ENCODE peak calls at places on chromosomes 7 and 10, in nine cellular contexts. One of them, this sample, is unnamed.

GRCh38 chr7:138975343-138976104 is 5.7 kb downstream of the KIAA1549 start:
- DNase-seq in CD8-positive, alpha-beta T cell: no peak
- DNase-seq in stomach: no peak
- DNase-seq in AG10803: no peak
- DNase-seq in epithelial cell of esophagus: no peak
- DNase-seq in sigmoid colon: no peak
- DNase-seq in NB4: peak
- DNase-seq in HL-60: no peak
- DNase-seq in cardiac muscle cell: peak
- DNase-seq in this sample: no peak

GRCh38 chr7:473870-474604 is 45.6 kb downstream of the PDGFA start:
- DNase-seq in cardiac muscle cell: no peak
- DNase-seq in stomach: no peak
- DNase-seq in CD8-positive, alpha-beta T cell: no peak
- DNase-seq in sigmoid colon: peak
- DNase-seq in epithelial cell of esophagus: no peak
- DNase-seq in AG10803: no peak
- DNase-seq in HL-60: no peak
- DNase-seq in NB4: no peak
- DNase-seq in this sample: no peak

GRCh38 chr10:31304261-31304970 is 14.6 kb upstream of the ZEB1 start:
- DNase-seq in HL-60: no peak
- DNase-seq in cardiac muscle cell: no peak
- DNase-seq in AG10803: peak
- DNase-seq in sigmoid colon: no peak
- DNase-seq in stomach: no peak
- DNase-seq in epithelial cell of esophagus: peak
- DNase-seq in CD8-positive, alpha-beta T cell: no peak
- DNase-seq in NB4: no peak
- DNase-seq in this sample: no peak

GRCh38 chr7:123271231-123271630 is 71.5 kb upstream of the SLC13A1 start:
- DNase-seq in epithelial cell of esophagus: peak
- DNase-seq in stomach: no peak
- DNase-seq in HL-60: no peak
- DNase-seq in AG10803: no peak
- DNase-seq in cardiac muscle cell: no peak
- DNase-seq in NB4: no peak
- DNase-seq in CD8-positive, alpha-beta T cell: no peak
- DNase-seq in sigmoid colon: no peak
- DNase-seq in this sample: no peak

GRCh38 chr7:151699147-151699546 is 177.8 kb downstream of the PRKAG2 start:
- DNase-seq in CD8-positive, alpha-beta T cell: no peak
- DNase-seq in stomach: no peak
- DNase-seq in cardiac muscle cell: no peak
- DNase-seq in AG10803: peak
- DNase-seq in NB4: peak
- DNase-seq in sigmoid colon: no peak
- DNase-seq in HL-60: no peak
- DNase-seq in epithelial cell of esophagus: no peak
- DNase-seq in this sample: no peak

GRCh38 chr7:129923709-129924108 is 29.1 kb downstream of the UBE2H start:
- DNase-seq in epithelial cell of esophagus: peak
- DNase-seq in CD8-positive, alpha-beta T cell: no peak
- DNase-seq in NB4: no peak
- DNase-seq in HL-60: no peak
- DNase-seq in AG10803: peak
- DNase-seq in stomach: no peak
- DNase-seq in sigmoid colon: no peak
- DNase-seq in cardiac muscle cell: no peak
- DNase-seq in this sample: no peak

GRCh38 chr7:104859754-104860426 is 154.1 kb upstream of the KMT2E start:
- DNase-seq in AG10803: no peak
- DNase-seq in HL-60: no peak
- DNase-seq in sigmoid colon: no peak
- DNase-seq in epithelial cell of esophagus: no peak
- DNase-seq in NB4: peak
- DNase-seq in stomach: no peak
- DNase-seq in cardiac muscle cell: no peak
- DNase-seq in CD8-positive, alpha-beta T cell: no peak
- DNase-seq in this sample: no peak

GRCh38 chr10:96619120-96619519 is 32.3 kb upstream of the TM9SF3 start:
- DNase-seq in epithelial cell of esophagus: no peak
- DNase-seq in sigmoid colon: no peak
- DNase-seq in cardiac muscle cell: peak
- DNase-seq in HL-60: no peak
- DNase-seq in CD8-positive, alpha-beta T cell: no peak
- DNase-seq in stomach: no peak
- DNase-seq in AG10803: no peak
- DNase-seq in NB4: no peak
- DNase-seq in this sample: no peak

GRCh38 chr7:99834382-99834781 is 6.6 kb downstream of the CYP3A43 start:
- DNase-seq in NB4: no peak
- DNase-seq in epithelial cell of esophagus: no peak
- DNase-seq in sigmoid colon: no peak
- DNase-seq in HL-60: no peak
- DNase-seq in CD8-positive, alpha-beta T cell: no peak
- DNase-seq in AG10803: no peak
- DNase-seq in cardiac muscle cell: no peak
- DNase-seq in stomach: no peak
- DNase-seq in this sample: no peak

GRCh38 chr7:99835189-99835588 is 7.4 kb downstream of the CYP3A43 start:
- DNase-seq in epithelial cell of esophagus: no peak
- DNase-seq in sigmoid colon: no peak
- DNase-seq in stomach: no peak
- DNase-seq in HL-60: no peak
- DNase-seq in AG10803: no peak
- DNase-seq in cardiac muscle cell: no peak
- DNase-seq in CD8-positive, alpha-beta T cell: no peak
- DNase-seq in NB4: no peak
- DNase-seq in this sample: no peak

GRCh38 chr7:99839560-99840011 is 11.8 kb downstream of the CYP3A43 start:
- DNase-seq in cardiac muscle cell: no peak
- DNase-seq in AG10803: no peak
- DNase-seq in NB4: no peak
- DNase-seq in sigmoid colon: no peak
- DNase-seq in stomach: peak
- DNase-seq in epithelial cell of esophagus: peak
- DNase-seq in HL-60: no peak
- DNase-seq in CD8-positive, alpha-beta T cell: no peak
- DNase-seq in this sample: peak

GRCh38 chr7:99840136-99840869 is 12.5 kb downstream of the CYP3A43 start:
- DNase-seq in HL-60: no peak
- DNase-seq in sigmoid colon: no peak
- DNase-seq in NB4: no peak
- DNase-seq in cardiac muscle cell: no peak
- DNase-seq in CD8-positive, alpha-beta T cell: no peak
- DNase-seq in epithelial cell of esophagus: peak
- DNase-seq in stomach: no peak
- DNase-seq in AG10803: no peak
- DNase-seq in this sample: peak

DNA sequence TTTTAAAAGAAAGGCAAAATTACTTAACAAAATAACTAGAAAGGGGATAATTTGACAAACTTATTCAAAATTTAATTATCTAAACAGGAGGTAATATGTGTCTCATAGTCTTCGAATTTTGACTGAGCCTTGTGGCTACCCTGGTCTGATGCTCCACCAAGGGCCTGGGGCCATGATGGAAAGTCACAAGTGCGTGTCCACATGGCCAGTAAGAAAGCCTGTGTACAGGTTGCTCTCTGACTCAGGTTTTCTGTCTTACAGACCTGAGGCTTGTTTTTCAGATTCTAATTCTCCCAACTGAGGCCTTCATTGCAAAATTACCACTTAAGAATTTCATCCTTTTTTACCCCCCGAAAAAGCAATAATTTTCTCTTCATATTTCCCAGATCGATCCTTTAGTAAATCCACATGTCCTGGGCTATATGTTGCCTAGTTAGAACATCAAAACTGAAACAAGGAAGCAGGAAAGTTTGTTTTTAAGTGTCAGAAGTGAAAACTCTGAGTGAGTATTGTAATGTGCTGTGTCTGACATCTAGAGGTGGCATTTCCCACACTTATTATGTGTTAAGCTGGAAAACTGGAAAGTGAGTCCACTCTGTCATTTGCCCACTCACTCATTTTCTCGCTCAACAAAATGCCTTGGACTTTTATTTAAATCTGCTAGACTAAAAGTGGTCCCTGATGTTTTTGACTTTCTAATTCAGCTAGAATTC is 10.0 kb downstream of the CYP3A43 start:
- DNase-seq in AG10803: peak
- DNase-seq in stomach: no peak
- DNase-seq in CD8-positive, alpha-beta T cell: no peak
- DNase-seq in sigmoid colon: no peak
- DNase-seq in NB4: peak
- DNase-seq in epithelial cell of esophagus: peak
- DNase-seq in HL-60: no peak
- DNase-seq in cardiac muscle cell: no peak
- DNase-seq in this sample: peak
- TF ChIP-seq CTCF in AG10803: peak
- TF ChIP-seq CTCF in stomach: peak
- TF ChIP-seq CTCF in CD8-positive, alpha-beta T cell: no peak
- TF ChIP-seq CTCF in sigmoid colon: no peak
- TF ChIP-seq CTCF in NB4: no peak
- TF ChIP-seq CTCF in epithelial cell of esophagus: peak
- TF ChIP-seq CTCF in HL-60: no peak
- TF ChIP-seq CTCF in cardiac muscle cell: no peak
- TF ChIP-seq CTCF in this sample: peak

GRCh38 chr7:41918597-41918996 is 215.7 kb upstream of the INHBA start:
- DNase-seq in HL-60: no peak
- DNase-seq in sigmoid colon: no peak
- DNase-seq in cardiac muscle cell: no peak
- DNase-seq in AG10803: peak
- DNase-seq in stomach: no peak
- DNase-seq in CD8-positive, alpha-beta T cell: no peak
- DNase-seq in NB4: no peak
- DNase-seq in epithelial cell of esophagus: peak
- DNase-seq in this sample: no peak

GRCh38 chr7:41912851-41913580 is 210.1 kb upstream of the INHBA start:
- DNase-seq in epithelial cell of esophagus: peak
- DNase-seq in HL-60: no peak
- DNase-seq in sigmoid colon: no peak
- DNase-seq in stomach: no peak
- DNase-seq in cardiac muscle cell: no peak
- DNase-seq in AG10803: no peak
- DNase-seq in CD8-positive, alpha-beta T cell: no peak
- DNase-seq in NB4: no peak
- DNase-seq in this sample: peak

GRCh38 chr7:41915861-41916260 is 213.0 kb upstream of the INHBA start:
- DNase-seq in stomach: no peak
- DNase-seq in CD8-positive, alpha-beta T cell: no peak
- DNase-seq in cardiac muscle cell: no peak
- DNase-seq in AG10803: no peak
- DNase-seq in HL-60: no peak
- DNase-seq in epithelial cell of esophagus: no peak
- DNase-seq in NB4: peak
- DNase-seq in sigmoid colon: no peak
- DNase-seq in this sample: no peak

GRCh38 chr7:41912426-41912825 is 209.5 kb upstream of the INHBA start:
- DNase-seq in sigmoid colon: no peak
- DNase-seq in stomach: no peak
- DNase-seq in epithelial cell of esophagus: peak
- DNase-seq in CD8-positive, alpha-beta T cell: no peak
- DNase-seq in cardiac muscle cell: no peak
- DNase-seq in HL-60: no peak
- DNase-seq in AG10803: peak
- DNase-seq in NB4: no peak
- DNase-seq in this sample: no peak

DNA sequence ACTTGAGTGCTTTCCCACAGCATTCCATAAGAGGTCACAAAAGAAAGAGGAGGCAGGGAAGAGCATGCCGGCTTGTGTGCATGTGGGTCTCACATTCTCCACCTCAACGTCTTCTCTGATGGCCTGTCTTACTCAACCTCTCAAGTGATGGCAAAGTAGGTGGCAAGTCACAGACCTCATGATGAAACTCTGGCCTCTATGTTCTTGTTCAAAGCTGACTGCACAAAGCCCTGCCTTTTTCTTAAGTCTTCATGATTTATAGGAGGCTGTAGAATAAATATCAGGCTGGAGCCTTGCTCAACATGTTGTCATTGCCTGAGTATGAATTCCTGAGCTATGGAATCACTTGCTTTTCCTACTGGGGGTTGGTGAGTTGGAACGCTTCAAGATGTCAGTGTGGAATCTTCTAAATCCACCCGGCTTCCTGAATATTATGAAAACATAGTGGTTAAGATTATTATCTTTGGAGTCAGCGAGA is 213.6 kb upstream of the INHBA start:
- DNase-seq in CD8-positive, alpha-beta T cell: no peak
- DNase-seq in stomach: no peak
- DNase-seq in sigmoid colon: peak
- DNase-seq in AG10803: peak
- DNase-seq in NB4: no peak
- DNase-seq in cardiac muscle cell: no peak
- DNase-seq in epithelial cell of esophagus: peak
- DNase-seq in HL-60: no peak
- DNase-seq in this sample: peak
- TF ChIP-seq CTCF in CD8-positive, alpha-beta T cell: no peak
- TF ChIP-seq CTCF in stomach: no peak
- TF ChIP-seq CTCF in sigmoid colon: no peak
- TF ChIP-seq CTCF in AG10803: no peak
- TF ChIP-seq CTCF in NB4: no peak
- TF ChIP-seq CTCF in cardiac muscle cell: no peak
- TF ChIP-seq CTCF in epithelial cell of esophagus: no peak
- TF ChIP-seq CTCF in HL-60: no peak
- TF ChIP-seq CTCF in this sample: no peak

DNA sequence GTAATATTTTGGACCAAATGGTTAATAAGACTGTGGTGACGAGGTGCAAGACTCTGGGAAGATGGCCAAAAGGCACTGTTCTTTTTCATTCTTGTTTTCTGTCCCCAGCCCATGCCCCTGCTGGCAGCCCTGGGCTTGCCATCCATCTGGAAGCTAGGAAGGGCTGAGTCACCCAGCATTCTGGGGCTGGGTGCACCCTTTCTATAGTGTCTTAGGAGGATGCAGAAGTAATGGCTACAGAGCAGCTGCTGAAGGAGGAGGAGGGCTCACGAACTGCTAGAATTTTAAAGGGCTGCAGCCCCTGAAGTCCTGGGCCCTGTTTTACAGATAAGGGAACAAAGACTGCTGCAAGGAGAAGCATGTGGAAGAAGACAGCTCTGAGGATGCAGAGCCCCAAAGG is 42.8 kb upstream of the ZNF32 start:
- DNase-seq in AG10803: peak
- DNase-seq in CD8-positive, alpha-beta T cell: no peak
- DNase-seq in NB4: peak
- DNase-seq in epithelial cell of esophagus: no peak
- DNase-seq in stomach: no peak
- DNase-seq in HL-60: no peak
- DNase-seq in cardiac muscle cell: no peak
- DNase-seq in sigmoid colon: no peak
- DNase-seq in this sample: no peak
- TF ChIP-seq CTCF in AG10803: peak
- TF ChIP-seq CTCF in CD8-positive, alpha-beta T cell: no peak
- TF ChIP-seq CTCF in NB4: peak
- TF ChIP-seq CTCF in epithelial cell of esophagus: no peak
- TF ChIP-seq CTCF in stomach: no peak
- TF ChIP-seq CTCF in HL-60: no peak
- TF ChIP-seq CTCF in cardiac muscle cell: peak
- TF ChIP-seq CTCF in sigmoid colon: no peak
- TF ChIP-seq CTCF in this sample: no peak

GRCh38 chr10:58718596-58718995 is 205.9 kb downstream of the BICC1 start:
- DNase-seq in stomach: no peak
- DNase-seq in NB4: no peak
- DNase-seq in epithelial cell of esophagus: no peak
- DNase-seq in CD8-positive, alpha-beta T cell: no peak
- DNase-seq in AG10803: no peak
- DNase-seq in HL-60: no peak
- DNase-seq in sigmoid colon: no peak
- DNase-seq in cardiac muscle cell: no peak
- DNase-seq in this sample: no peak

GRCh38 chr10:58712982-58713381 is 200.3 kb downstream of the BICC1 start:
- DNase-seq in sigmoid colon: no peak
- DNase-seq in stomach: no peak
- DNase-seq in NB4: no peak
- DNase-seq in cardiac muscle cell: no peak
- DNase-seq in HL-60: no peak
- DNase-seq in AG10803: no peak
- DNase-seq in CD8-positive, alpha-beta T cell: no peak
- DNase-seq in epithelial cell of esophagus: no peak
- DNase-seq in this sample: no peak

GRCh38 chr10:58712136-58712535 is 199.5 kb downstream of the BICC1 start:
- DNase-seq in AG10803: no peak
- DNase-seq in sigmoid colon: no peak
- DNase-seq in epithelial cell of esophagus: no peak
- DNase-seq in CD8-positive, alpha-beta T cell: no peak
- DNase-seq in stomach: no peak
- DNase-seq in NB4: no peak
- DNase-seq in cardiac muscle cell: no peak
- DNase-seq in HL-60: no peak
- DNase-seq in this sample: no peak

GRCh38 chr10:58715056-58715455 is 202.4 kb downstream of the BICC1 start:
- DNase-seq in epithelial cell of esophagus: no peak
- DNase-seq in sigmoid colon: no peak
- DNase-seq in cardiac muscle cell: no peak
- DNase-seq in AG10803: peak
- DNase-seq in CD8-positive, alpha-beta T cell: no peak
- DNase-seq in stomach: no peak
- DNase-seq in HL-60: no peak
- DNase-seq in NB4: no peak
- DNase-seq in this sample: no peak

DNA sequence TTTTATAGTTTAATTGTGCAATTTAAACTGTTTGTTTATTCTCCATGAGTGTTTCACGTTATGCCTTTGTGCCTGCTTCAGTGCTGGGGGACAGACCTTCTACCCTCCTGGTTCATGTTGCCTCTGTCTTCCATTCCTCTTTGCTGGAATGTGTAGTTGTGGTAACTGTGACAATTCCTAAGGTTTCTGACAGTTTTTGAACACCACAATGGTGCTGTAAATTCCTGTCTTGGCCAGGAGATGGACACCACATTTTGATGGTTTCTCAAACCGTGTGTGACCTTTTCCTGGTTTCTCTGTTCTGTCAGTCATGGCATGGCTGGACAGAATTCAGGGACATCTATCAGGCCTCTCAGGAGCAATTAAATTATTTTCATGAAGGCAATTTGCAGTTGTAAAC is 201.8 kb downstream of the BICC1 start:
- DNase-seq in stomach: no peak
- DNase-seq in sigmoid colon: no peak
- DNase-seq in NB4: no peak
- DNase-seq in cardiac muscle cell: no peak
- DNase-seq in HL-60: no peak
- DNase-seq in AG10803: peak
- DNase-seq in epithelial cell of esophagus: no peak
- DNase-seq in CD8-positive, alpha-beta T cell: no peak
- DNase-seq in this sample: no peak
- TF ChIP-seq CTCF in stomach: no peak
- TF ChIP-seq CTCF in sigmoid colon: no peak
- TF ChIP-seq CTCF in NB4: no peak
- TF ChIP-seq CTCF in cardiac muscle cell: no peak
- TF ChIP-seq CTCF in HL-60: no peak
- TF ChIP-seq CTCF in AG10803: peak
- TF ChIP-seq CTCF in epithelial cell of esophagus: no peak
- TF ChIP-seq CTCF in CD8-positive, alpha-beta T cell: no peak
- TF ChIP-seq CTCF in this sample: no peak

This sample was measured in RWPE1.